ENCODE peak calls at places on chromosomes 6 and 20, in five cellular contexts. N is A549, W is endothelial cell of umbilical vein, J is GM12878, O is K562. M is an unnamed sample.

GRCh38 chr20:34066476-34067090 is 45.5 kb downstream of the EIF2S2 start:
- DNase-seq in N (no peak), W (no peak), J (no peak), O (no peak), M (no peak)

GRCh38 chr20:44572551-44573500 is 9.6 kb upstream of the PKIG start:
- DNase-seq in N (peak), W (peak), J (no peak), O (no peak), M (no peak)

GRCh38 chr6:26065952-26066380 is 21.3 kb upstream of the HFE start:
- DNase-seq in N (peak), W (peak), J (peak), O (peak), M (peak)

GRCh38 chr6:82484737-82485650 is 121.4 kb downstream of the TPBG start:
- DNase-seq in N (no peak), W (no peak), J (no peak), O (no peak), M (no peak)

GRCh38 chr20:32945710-32946221 is 58.5 kb downstream of the SUN5 start:
- DNase-seq in N (no peak), W (peak), J (no peak), O (peak), M (peak)

GRCh38 chr6:166488081-166488685 is 98.3 kb downstream of the RAMACL start:
- DNase-seq in N (no peak), W (peak), J (peak), O (peak), M (peak)

GRCh38 chr6:29965873-29966601 is 23.7 kb downstream of the HLA-A start:
- DNase-seq in N (peak), W (peak), J (peak), O (peak), M (peak)

GRCh38 chr6:3811191-3811590 is 38.0 kb upstream of the FAM50B start:
- DNase-seq in N (no peak), W (peak), J (no peak), O (no peak), M (no peak)

GRCh38 chr6:132919476-132919875 is 105.1 kb downstream of the RPS12 start:
- DNase-seq in N (peak), W (peak), J (no peak), O (no peak), M (no peak)

GRCh38 chr20:3863317-3863716 is 16.7 kb downstream of the MAVS start:
- DNase-seq in N (no peak), W (no peak), J (no peak), O (no peak), M (peak)

GRCh38 chr6:113092795-113093194 is 745.7 kb downstream of the RFPL4B start:
- DNase-seq in N (no peak), W (no peak), J (no peak), O (no peak), M (no peak)

GRCh38 chr20:31675828-31676533 is 38.3 kb downstream of the COX4I2 start:
- DNase-seq in N (no peak), W (peak), J (no peak), O (peak), M (peak)

GRCh38 chr6:80939936-80940335 is 812.5 kb downstream of the TENT5A start:
- DNase-seq in N (no peak), W (no peak), J (no peak), O (no peak), M (no peak)

GRCh38 chr6:3940703-3941102 is 91.5 kb downstream of the FAM50B start:
- DNase-seq in N (no peak), W (no peak), J (no peak), O (no peak), M (no peak)

GRCh38 chr6:149766156-149766768 is 16.7 kb downstream of the PCMT1 start:
- DNase-seq in N (no peak), W (peak), J (no peak), O (no peak), M (peak)

GRCh38 chr6:30060634-30060981 is 457 bp upstream of the POLR1H start:
- DNase-seq in N (no peak), W (no peak), J (no peak), O (peak), M (peak)

GRCh38 chr20:35648836-35649235 is 15.9 kb downstream of the CPNE1 start:
- DNase-seq in N (no peak), W (peak), J (no peak), O (no peak), M (no peak)

GRCh38 chr6:6395581-6396197 is 75.2 kb upstream of the F13A1 start:
- DNase-seq in N (no peak), W (no peak), J (no peak), O (no peak), M (peak)

GRCh38 chr20:25046181-25046641 is 11.7 kb downstream of the ACSS1 start:
- DNase-seq in N (no peak), W (no peak), J (no peak), O (no peak), M (no peak)

GRCh38 chr6:35165630-35166071 is 24.5 kb upstream of the TCP11 start:
- DNase-seq in N (peak), W (no peak), J (peak), O (no peak), M (no peak)

GRCh38 chr6:149846321-149846720 is 17.8 kb downstream of the LRP11 start:
- DNase-seq in N (peak), W (no peak), J (no peak), O (no peak), M (no peak)

GRCh38 chr20:32970973-32971300 is 33.3 kb downstream of the SUN5 start:
- DNase-seq in N (no peak), W (no peak), J (no peak), O (no peak), M (no peak)

GRCh38 chr6:122609881-122610689 is at the start of gene PKIB:
- DNase-seq in N (peak), W (peak), J (no peak), O (peak), M (no peak)

GRCh38 chr6:105459884-105460283 is 57.0 kb upstream of the PREP start:
- DNase-seq in N (peak), W (peak), J (peak), O (no peak), M (peak)

GRCh38 chr20:18364768-18365167 is 76.4 kb downstream of the ZNF133 start:
- DNase-seq in N (no peak), W (no peak), J (no peak), O (no peak), M (no peak)

GRCh38 chr6:4491501-4492260 is 284.5 kb upstream of the CDYL start:
- DNase-seq in N (no peak), W (peak), J (no peak), O (no peak), M (peak)

GRCh38 chr6:33710296-33711121 is 991 bp downstream of the UQCC2 start:
- DNase-seq in N (no peak), W (no peak), J (no peak), O (peak), M (peak)

GRCh38 chr6:45843848-45844521 is 171.7 kb downstream of the CLIC5 start:
- DNase-seq in N (no peak), W (no peak), J (no peak), O (no peak), M (no peak)

GRCh38 chr6:170276369-170277057 is 14.4 kb downstream of the DLL1 start:
- DNase-seq in N (no peak), W (no peak), J (no peak), O (no peak), M (peak)

GRCh38 chr20:5002077-5002413 is 735 bp upstream of the SLC23A2 start:
- DNase-seq in N (no peak), W (no peak), J (no peak), O (no peak), M (no peak)

GRCh38 chr20:63572788-63573738 is 976 bp downstream of the HELZ2 start:
- DNase-seq in N (peak), W (no peak), J (no peak), O (no peak), M (no peak)

GRCh38 chr6:16421462-16421960 is 183.1 kb downstream of the GMPR start:
- DNase-seq in N (no peak), W (no peak), J (no peak), O (no peak), M (no peak)

GRCh38 chr6:82045965-82046756 is 201.4 kb downstream of the IBTK start:
- DNase-seq in N (no peak), W (no peak), J (no peak), O (no peak), M (no peak)

GRCh38 chr6:141288947-141289346 is 843.8 kb upstream of the GJE1 start:
- DNase-seq in N (no peak), W (no peak), J (no peak), O (no peak), M (no peak)

GRCh38 chr20:34643919-34644318 is 33.0 kb downstream of the PIGU start:
- DNase-seq in N (no peak), W (no peak), J (no peak), O (no peak), M (peak)

GRCh38 chr6:148681666-148682065 is 65.2 kb upstream of the UST start:
- DNase-seq in N (no peak), W (no peak), J (no peak), O (no peak), M (no peak)

GRCh38 chr6:24932832-24933231 is 2.9 kb downstream of the RIPOR2 start:
- DNase-seq in N (no peak), W (no peak), J (no peak), O (no peak), M (no peak)

GRCh38 chr6:48564036-48564820 is 453.2 kb upstream of the PTCHD4 start:
- DNase-seq in N (no peak), W (no peak), J (no peak), O (no peak), M (no peak)

GRCh38 chr6:48568856-48569255 is 457.9 kb upstream of the PTCHD4 start:
- DNase-seq in N (no peak), W (no peak), J (no peak), O (no peak), M (no peak)

GRCh38 chr6:48570656-48571055 is 459.7 kb upstream of the PTCHD4 start:
- DNase-seq in N (no peak), W (no peak), J (no peak), O (no peak), M (no peak)

GRCh38 chr6:48563426-48563825 is 452.4 kb upstream of the PTCHD4 start:
- DNase-seq in N (no peak), W (no peak), J (no peak), O (no peak), M (no peak)

DNA sequence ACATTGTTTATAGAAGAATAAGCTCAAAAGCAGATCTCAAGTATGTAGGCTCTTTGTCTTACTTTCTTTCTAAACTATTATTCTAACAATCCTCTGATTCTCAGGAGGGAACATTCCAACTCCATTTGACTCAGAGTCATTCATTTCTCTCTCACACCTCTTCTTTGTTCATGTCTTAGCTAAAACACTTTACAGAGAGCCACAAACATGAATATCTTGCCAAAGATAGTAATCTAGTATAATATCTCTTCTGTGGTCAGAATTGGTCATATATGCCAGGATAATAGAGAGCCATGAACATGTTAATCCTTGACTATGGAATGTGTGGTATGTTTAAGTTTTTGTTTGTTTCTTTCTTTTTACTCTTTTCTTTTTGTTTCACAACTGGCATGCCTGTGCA is 456.0 kb upstream of the PTCHD4 start:
- DNase-seq in N (no peak), W (no peak), J (no peak), O (no peak), M (no peak)
- TF ChIP-seq MAX in N (no peak), W (no peak), J (no peak), O (no peak), M (no peak)

GRCh38 chr20:58650776-58651547 is at the start of gene STX16:
- DNase-seq in N (peak), W (peak), J (peak), O (peak), M (peak)
- TF ChIP-seq POLR2A in N (peak), W (peak), J (peak), O (peak), M (peak)

GRCh38 chr6:158629376-158630221 is 14.9 kb downstream of the DYNLT1 start:
- DNase-seq in N (no peak), W (no peak), J (no peak), O (no peak), M (no peak)
- TF ChIP-seq MYC in N (no peak), W (no peak), J (no peak), O (no peak), M (no peak)

DNA sequence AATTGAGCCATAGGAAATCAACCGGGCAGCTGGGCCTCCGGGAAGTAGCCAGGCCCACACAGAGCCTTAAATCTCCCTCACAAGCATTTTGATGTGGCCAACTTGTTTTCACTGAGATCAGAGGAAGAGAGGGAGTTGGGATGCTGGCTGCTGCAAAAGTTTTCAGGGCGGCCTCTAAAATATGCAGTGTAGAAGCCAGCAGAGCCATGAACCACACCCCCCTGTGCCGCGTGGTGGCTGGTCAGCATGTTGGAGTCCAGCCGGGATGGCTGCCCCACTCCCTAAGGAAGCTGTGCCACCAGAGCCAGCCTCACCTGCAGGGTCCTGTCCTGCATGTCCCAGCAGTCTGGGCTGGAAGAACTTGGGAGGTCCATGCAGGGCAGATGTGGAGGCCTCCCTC is 167.4 kb downstream of the CDC5L start:
- DNase-seq in N (no peak), W (no peak), J (no peak), O (no peak), M (no peak)
- TF ChIP-seq MAX in N (no peak), W (no peak), J (no peak), O (no peak), M (no peak)

GRCh38 chr6:44310241-44310640 is 2.9 kb downstream of the AARS2 start:
- DNase-seq in N (no peak), W (no peak), J (no peak), O (no peak), M (no peak)

GRCh38 chr6:44311304-44311703 is 1.8 kb downstream of the AARS2 start:
- DNase-seq in N (no peak), W (no peak), J (no peak), O (no peak), M (no peak)

GRCh38 chr6:44315506-44315905 is 2.4 kb upstream of the AARS2 start:
- DNase-seq in N (no peak), W (no peak), J (no peak), O (no peak), M (no peak)

GRCh38 chr6:44311767-44312166 is 1.4 kb downstream of the AARS2 start:
- DNase-seq in N (no peak), W (no peak), J (no peak), O (no peak), M (no peak)

GRCh38 chr6:44312901-44313788 is at the start of gene AARS2:
- DNase-seq in N (peak), W (peak), J (peak), O (peak), M (peak)
- TF ChIP-seq POLR2A in N (peak), W (peak), J (peak), O (peak), M (peak)

GRCh38 chr20:50221501-50222323 is 31.1 kb downstream of the CEBPB start:
- DNase-seq in N (no peak), W (no peak), J (no peak), O (no peak), M (peak)
- TF ChIP-seq MYC in N (no peak), W (no peak), J (no peak), O (no peak), M (peak)

M was measured in NB4.